ENCODE peak calls at places on chromosomes 16 and 17, in ten cellular contexts. D is neural crest cell; O is HEK293T; N is EH; U is activated gamma-delta T cell treated with Interleukin-2 at 50 U/mL for 16 hours; G is stimulated activated CD4-positive, alpha-beta T cell treated with anti-CD3 and anti-CD28 coated beads, Interleukin-12 subunit alpha, Interleukin-12 subunit beta, amount 100 ng/mL, for 4 hours; R is activated CD4-positive, alpha-beta T cell treated with anti-CD3 and anti-CD28 coated beads for 24 hours; I is NT2/D1; M is globus pallidus; E is heart right ventricle. K is an unnamed sample.

GRCh38 chr16:30656974-30657865 is 1.0 kb upstream of the FBRS start:
- DNase-seq in D (no peak), O (no peak), N (no peak), U (no peak), G (no peak), R (no peak), I (no peak), M (no peak), E (no peak), K (no peak)

GRCh38 chr17:79757140-79757745 is 20.7 kb upstream of the CBX2 start:
- DNase-seq in D (no peak), O (no peak), N (no peak), U (no peak), G (no peak), R (no peak), I (no peak), M (no peak), E (no peak), K (no peak)

GRCh38 chr16:19696961-19697360 is 21.1 kb downstream of the KNOP1 start:
- DNase-seq in D (no peak), O (no peak), N (no peak), U (no peak), G (no peak), R (no peak), I (no peak), M (no peak), E (no peak), K (no peak)

GRCh38 chr16:57159447-57159846 is 26.4 kb downstream of the PSME3IP1 start:
- DNase-seq in D (no peak), O (no peak), N (no peak), U (no peak), G (no peak), R (no peak), I (peak), M (no peak), E (no peak), K (no peak)

GRCh38 chr17:76273923-76274558 is 8.9 kb downstream of the UBALD2 start:
- DNase-seq in D (no peak), O (no peak), N (no peak), U (no peak), G (no peak), R (no peak), I (no peak), M (no peak), E (no peak), K (no peak)

GRCh38 chr17:17134952-17135340 is 71.2 kb downstream of the PLD6 start:
- DNase-seq in D (no peak), O (no peak), N (no peak), U (no peak), G (no peak), R (no peak), I (no peak), M (no peak), E (no peak), K (no peak)

GRCh38 chr17:1422907-1423306 is 22.9 kb upstream of the YWHAE start:
- DNase-seq in D (no peak), O (no peak), N (peak), U (no peak), G (no peak), R (no peak), I (no peak), M (no peak), E (peak), K (peak)

GRCh38 chr17:8710766-8711165 is 33.9 kb downstream of the CCDC42 start:
- DNase-seq in D (no peak), O (no peak), N (no peak), U (no peak), G (no peak), R (no peak), I (no peak), M (no peak), E (no peak), K (no peak)

GRCh38 chr16:75114946-75115825 is 1.4 kb downstream of the LDHD start:
- DNase-seq in D (no peak), O (no peak), N (no peak), U (no peak), G (no peak), R (no peak), I (no peak), M (no peak), E (no peak), K (no peak)

GRCh38 chr16:57906385-57907316 is 64.3 kb downstream of the CNGB1 start:
- DNase-seq in D (peak), O (no peak), N (peak), U (peak), G (no peak), R (peak), I (no peak), M (peak), E (no peak), K (no peak)

GRCh38 chr17:27241346-27241946 is 52.5 kb upstream of the WSB1 start:
- DNase-seq in D (no peak), O (no peak), N (peak), U (no peak), G (no peak), R (no peak), I (no peak), M (no peak), E (no peak), K (peak)

GRCh38 chr17:76005263-76006149 is 4.9 kb downstream of the CDK3 start:
- DNase-seq in D (peak), O (peak), N (peak), U (peak), G (peak), R (peak), I (peak), M (peak), E (peak), K (peak)

GRCh38 chr17:50174444-50174843 is 8.6 kb downstream of the SGCA start:
- DNase-seq in D (no peak), O (no peak), N (peak), U (no peak), G (no peak), R (no peak), I (no peak), M (no peak), E (no peak), K (no peak)

K was measured in mammary epithelial cell.